ENCODE peak calls at places on chromosomes 6 and 20, in four cellular contexts. Q is natural killer cell, X is AG04449, E is lower lobe of right lung. A is an unnamed sample.

GRCh38 chr6:117352466-117353081 is 73.2 kb downstream of the ROS1 start:
- DNase-seq in E (no peak), X (no peak), Q (no peak), A (no peak)

GRCh38 chr6:2899596-2899995 is 3.5 kb downstream of the SERPINB9 start:
- DNase-seq in Q (no peak), X (no peak), E (no peak), A (no peak)

GRCh38 chr6:157531169-157531985 is 150.4 kb downstream of the ZDHHC14 start:
- DNase-seq in X (no peak), E (no peak), Q (no peak), A (peak; percentile 84)

GRCh38 chr6:166942393-166943168 is 13.8 kb downstream of the RNASET2 start:
- DNase-seq in E (peak; percentile 62), Q (no peak), X (no peak), A (no peak)

GRCh38 chr20:1300083-1300840 is 28.7 kb downstream of the SDCBP2 start:
- DNase-seq in Q (no peak), X (no peak), E (no peak), A (peak; percentile 64)

GRCh38 chr20:33030076-33030475 is 1.4 kb upstream of the BPIFB6 start:
- DNase-seq in Q (no peak), E (no peak), X (no peak), A (no peak)

GRCh38 chr6:14321992-14322772 is 204.6 kb downstream of the CD83 start:
- DNase-seq in E (no peak), X (no peak), Q (no peak), A (no peak)

GRCh38 chr6:137043710-137044365 is 927 bp downstream of the IL20RA start:
- DNase-seq in X (no peak), E (no peak), Q (no peak), A (no peak)

GRCh38 chr6:4506806-4507205 is 269.4 kb upstream of the CDYL start:
- DNase-seq in Q (no peak), E (no peak), X (no peak), A (no peak)

GRCh38 chr6:88730602-88731001 is 232.8 kb downstream of the RNGTT start:
- DNase-seq in E (no peak), X (no peak), Q (no peak), A (peak; percentile 22)

GRCh38 chr6:111789593-111789992 is 83.7 kb downstream of the FYN start:
- DNase-seq in E (no peak), Q (no peak), X (no peak), A (no peak)

GRCh38 chr6:4895971-4896370 is 107.9 kb downstream of the RPP40 start:
- DNase-seq in E (no peak), Q (no peak), X (no peak), A (no peak)

GRCh38 chr6:166286831-166287271 is 21.3 kb downstream of the PRR18 start:
- DNase-seq in Q (no peak), E (no peak), X (no peak), A (no peak)

GRCh38 chr6:27031302-27031701 is 216.2 kb upstream of the PRSS16 start:
- DNase-seq in Q (no peak), X (no peak), E (no peak), A (no peak)

GRCh38 chr6:11214438-11214837 is 18.0 kb downstream of the NEDD9 start:
- DNase-seq in X (no peak), E (no peak), Q (no peak), A (no peak)

GRCh38 chr6:162964703-162965140 is 236.9 kb downstream of the PACRG start:
- DNase-seq in Q (no peak), E (no peak), X (peak; percentile 99), A (no peak)

GRCh38 chr20:36573798-36574277 is 441 bp downstream of the TGIF2 start:
- DNase-seq in E (peak; percentile 68), X (no peak), Q (no peak), A (peak; percentile 86)

GRCh38 chr6:136429681-136430080 is 120.5 kb downstream of the MAP7 start:
- DNase-seq in E (no peak), Q (no peak), X (no peak), A (no peak)

GRCh38 chr20:56716806-56717205 is 87.7 kb downstream of the TFAP2C start:
- DNase-seq in X (no peak), Q (no peak), E (no peak), A (no peak)

GRCh38 chr6:34585512-34586045 is 29.4 kb upstream of the SPDEF start:
- DNase-seq in Q (no peak), X (no peak), E (no peak), A (no peak)